ENCODE peak calls at places on chromosomes 5 and 9, in seven cellular contexts. Z, T, W, G, V, Q and S are unnamed samples.

GRCh38 chr9:127683723-127684122 is 23.1 kb upstream of the CFAP157 start:
- DNase-seq in Z (no peak), T (no peak), W (no peak), G (no peak), V (peak), Q (no peak), S (no peak)

GRCh38 chr5:171351674-171352073 is 36.0 kb upstream of the NPM1 start:
- DNase-seq in Z (no peak), T (no peak), W (no peak), G (no peak), V (no peak), Q (no peak), S (no peak)

GRCh38 chr5:164475339-164475977 is 970.0 kb downstream of the MAT2B start:
- DNase-seq in Z (no peak), T (no peak), W (no peak), G (no peak), V (peak), Q (peak), S (no peak)

GRCh38 chr5:140131967-140132409 is 6.3 kb downstream of the IGIP start:
- DNase-seq in Z (peak), T (no peak), W (no peak), G (peak), V (peak), Q (no peak), S (no peak)

GRCh38 chr5:172768573-172769323 is 2.2 kb downstream of the DUSP1 start:
- DNase-seq in Z (no peak), T (no peak), W (no peak), G (no peak), V (peak), Q (no peak), S (no peak)

GRCh38 chr9:27377147-27377807 is 80.3 kb upstream of the EQTN start:
- DNase-seq in Z (no peak), T (no peak), W (no peak), G (peak), V (no peak), Q (no peak), S (peak)

GRCh38 chr5:156121834-156122386 is 205.1 kb upstream of the SGCD start:
- DNase-seq in Z (no peak), T (no peak), W (no peak), G (no peak), V (no peak), Q (no peak), S (no peak)

GRCh38 chr5:150525781-150526180 is 17.9 kb downstream of the NDST1 start:
- DNase-seq in Z (no peak), T (no peak), W (no peak), G (no peak), V (no peak), Q (no peak), S (no peak)

GRCh38 chr5:160847526-160848085 is 4.4 kb downstream of the ATP10B start:
- DNase-seq in Z (no peak), T (no peak), W (no peak), G (no peak), V (no peak), Q (no peak), S (no peak)

GRCh38 chr5:117487556-117487955 is 912.9 kb upstream of the SEMA6A start:
- DNase-seq in Z (no peak), T (no peak), W (no peak), G (no peak), V (no peak), Q (no peak), S (no peak)

GRCh38 chr5:171299228-171299627 is 9.8 kb upstream of the TLX3 start:
- DNase-seq in Z (no peak), T (no peak), W (no peak), G (no peak), V (no peak), Q (no peak), S (no peak)

GRCh38 chr9:124621371-124622328 is 114.5 kb upstream of the NR5A1 start:
- DNase-seq in Z (no peak), T (no peak), W (no peak), G (no peak), V (peak), Q (no peak), S (no peak)

GRCh38 chr5:62029303-62029702 is 276.7 kb upstream of the KIF2A start:
- DNase-seq in Z (no peak), T (no peak), W (no peak), G (no peak), V (peak), Q (no peak), S (no peak)

GRCh38 chr5:174799146-174799545 is 74.8 kb downstream of the MSX2 start:
- DNase-seq in Z (no peak), T (no peak), W (no peak), G (no peak), V (peak), Q (no peak), S (no peak)

GRCh38 chr5:430214-430925 is 12.6 kb upstream of the EXOC3 start:
- DNase-seq in Z (no peak), T (no peak), W (no peak), G (no peak), V (no peak), Q (peak), S (no peak)

GRCh38 chr9:68942790-68943189 is 71.1 kb downstream of the PRKACG start:
- DNase-seq in Z (no peak), T (no peak), W (no peak), G (no peak), V (no peak), Q (no peak), S (no peak)

GRCh38 chr5:57598756-57599155 is 116.1 kb upstream of the ACTBL2 start:
- DNase-seq in Z (peak), T (no peak), W (no peak), G (no peak), V (peak), Q (no peak), S (no peak)

GRCh38 chr5:172897691-172898512 is 61.3 kb upstream of the RPL26L1 start:
- DNase-seq in Z (peak), T (no peak), W (no peak), G (no peak), V (peak), Q (no peak), S (no peak)

GRCh38 chr5:115842952-115843351 is 1.2 kb downstream of the AP3S1 start:
- DNase-seq in Z (no peak), T (no peak), W (no peak), G (peak), V (no peak), Q (no peak), S (no peak)

GRCh38 chr5:113202904-113203716 is 226.5 kb downstream of the DCP2 start:
- DNase-seq in Z (no peak), T (no peak), W (no peak), G (no peak), V (peak), Q (no peak), S (peak)